ENCODE peak calls at places on chromosomes 11 and 22, in four cellular contexts. I is heart right ventricle, K is right lobe of liver, D is tibial artery. N is an unnamed sample.

GRCh38 chr11:75982309-75982708 is 167.3 kb downstream of the UVRAG start:
- DNase-seq in I (no peak), K (no peak), D (no peak), N (no peak)

GRCh38 chr22:20550851-20551744 is 43.7 kb downstream of the MED15 start:
- DNase-seq in I (peak), K (no peak), D (peak), N (no peak)

GRCh38 chr11:129968611-129969419 is 33.8 kb downstream of the PRDM10 start:
- DNase-seq in I (no peak), K (no peak), D (no peak), N (no peak)

GRCh38 chr11:1628506-1629325 is 859 bp upstream of the KRTAP5-5 start:
- DNase-seq in I (peak), K (no peak), D (no peak), N (peak)

GRCh38 chr11:117232911-117233409 is 489 bp downstream of the RNF214 start:
- DNase-seq in I (no peak), K (peak), D (no peak), N (no peak)

GRCh38 chr11:124897681-124898680 is at the start of gene ROBO4:
- DNase-seq in I (peak), K (no peak), D (peak), N (peak)

GRCh38 chr11:59578369-59578768 is 37.2 kb downstream of the OSBP start:
- DNase-seq in I (no peak), K (no peak), D (no peak), N (no peak)

GRCh38 chr22:25729595-25729994 is 12.4 kb upstream of the MYO18B start:
- DNase-seq in I (no peak), K (no peak), D (no peak), N (no peak)

GRCh38 chr11:45100338-45100737 is 46.1 kb upstream of the PRDM11 start:
- DNase-seq in I (no peak), K (no peak), D (no peak), N (no peak)

GRCh38 chr22:50025993-50026392 is 13.4 kb upstream of the IL17REL start:
- DNase-seq in I (no peak), K (no peak), D (no peak), N (peak)

GRCh38 chr11:101049123-101049522 is 80.5 kb downstream of the PGR start:
- DNase-seq in I (no peak), K (no peak), D (no peak), N (no peak)

GRCh38 chr22:26715392-26715939 is 58.1 kb downstream of the MIAT start:
- DNase-seq in I (no peak), K (no peak), D (no peak), N (no peak)

GRCh38 chr11:68513930-68514487 is 53.5 kb downstream of the PPP6R3 start:
- DNase-seq in I (no peak), K (no peak), D (no peak), N (no peak)

GRCh38 chr11:47445840-47446239 is 3.1 kb downstream of the RAPSN start:
- DNase-seq in I (no peak), K (no peak), D (no peak), N (no peak)

GRCh38 chr22:20567371-20567847 is 60.0 kb downstream of the MED15 start:
- DNase-seq in I (no peak), K (no peak), D (no peak), N (peak)

GRCh38 chr11:34262601-34263081 is 95.2 kb downstream of the ABTB2 start:
- DNase-seq in I (no peak), K (peak), D (no peak), N (no peak)